ENCODE peak calls at places on chromosomes 3 and 15, in five cellular contexts. One of them, this sample, is unnamed.

GRCh38 chr3:177498037-177498857 is 301.0 kb upstream of the TBL1XR1 start:
- DNase-seq in LoVo: peak
- DNase-seq in pulmonary artery endothelial cell: no peak
- DNase-seq in uterus: no peak
- DNase-seq in activated CD4-positive, alpha-beta T cell treated with anti-CD3 and anti-CD28 coated beads, Interleukin-2, amount 50 U/mL, for 1 hour: no peak
- DNase-seq in this sample: peak

GRCh38 chr3:10824468-10824867 is 8.4 kb downstream of the SLC6A11 start:
- DNase-seq in LoVo: no peak
- DNase-seq in pulmonary artery endothelial cell: no peak
- DNase-seq in uterus: no peak
- DNase-seq in activated CD4-positive, alpha-beta T cell treated with anti-CD3 and anti-CD28 coated beads, Interleukin-2, amount 50 U/mL, for 1 hour: no peak
- DNase-seq in this sample: no peak

GRCh38 chr3:124530916-124531315 is 199.3 kb upstream of the UMPS start:
- DNase-seq in LoVo: no peak
- DNase-seq in pulmonary artery endothelial cell: no peak
- DNase-seq in uterus: no peak
- DNase-seq in activated CD4-positive, alpha-beta T cell treated with anti-CD3 and anti-CD28 coated beads, Interleukin-2, amount 50 U/mL, for 1 hour: no peak
- DNase-seq in this sample: no peak

GRCh38 chr15:70101459-70102113 is 3.9 kb upstream of the TLE3 start:
- DNase-seq in LoVo: peak
- DNase-seq in pulmonary artery endothelial cell: peak
- DNase-seq in uterus: peak
- DNase-seq in activated CD4-positive, alpha-beta T cell treated with anti-CD3 and anti-CD28 coated beads, Interleukin-2, amount 50 U/mL, for 1 hour: no peak
- DNase-seq in this sample: peak

GRCh38 chr3:9196009-9196408 is 53.4 kb downstream of the SRGAP3 start:
- DNase-seq in LoVo: no peak
- DNase-seq in pulmonary artery endothelial cell: no peak
- DNase-seq in uterus: no peak
- DNase-seq in activated CD4-positive, alpha-beta T cell treated with anti-CD3 and anti-CD28 coated beads, Interleukin-2, amount 50 U/mL, for 1 hour: no peak
- DNase-seq in this sample: no peak

GRCh38 chr15:98730860-98731711 is 82.7 kb downstream of the IGF1R start:
- DNase-seq in LoVo: no peak
- DNase-seq in pulmonary artery endothelial cell: no peak
- DNase-seq in uterus: no peak
- DNase-seq in activated CD4-positive, alpha-beta T cell treated with anti-CD3 and anti-CD28 coated beads, Interleukin-2, amount 50 U/mL, for 1 hour: no peak
- DNase-seq in this sample: no peak

GRCh38 chr15:84685304-84685703 is 27.3 kb upstream of the NMB start:
- DNase-seq in LoVo: peak
- DNase-seq in pulmonary artery endothelial cell: no peak
- DNase-seq in uterus: no peak
- DNase-seq in activated CD4-positive, alpha-beta T cell treated with anti-CD3 and anti-CD28 coated beads, Interleukin-2, amount 50 U/mL, for 1 hour: no peak
- DNase-seq in this sample: peak

GRCh38 chr15:75420698-75421097 is 30.8 kb downstream of the SIN3A start:
- DNase-seq in LoVo: no peak
- DNase-seq in pulmonary artery endothelial cell: no peak
- DNase-seq in uterus: no peak
- DNase-seq in activated CD4-positive, alpha-beta T cell treated with anti-CD3 and anti-CD28 coated beads, Interleukin-2, amount 50 U/mL, for 1 hour: no peak
- DNase-seq in this sample: no peak

GRCh38 chr3:8503461-8503860 is 1.8 kb downstream of the LMCD1 start:
- DNase-seq in LoVo: no peak
- DNase-seq in pulmonary artery endothelial cell: no peak
- DNase-seq in uterus: no peak
- DNase-seq in activated CD4-positive, alpha-beta T cell treated with anti-CD3 and anti-CD28 coated beads, Interleukin-2, amount 50 U/mL, for 1 hour: no peak
- DNase-seq in this sample: no peak

GRCh38 chr15:28001641-28002040 is 97.5 kb downstream of the OCA2 start:
- DNase-seq in LoVo: no peak
- DNase-seq in pulmonary artery endothelial cell: no peak
- DNase-seq in uterus: no peak
- DNase-seq in activated CD4-positive, alpha-beta T cell treated with anti-CD3 and anti-CD28 coated beads, Interleukin-2, amount 50 U/mL, for 1 hour: no peak
- DNase-seq in this sample: no peak

GRCh38 chr15:64985382-64986033 is 4.2 kb downstream of the SPG21 start:
- DNase-seq in LoVo: no peak
- DNase-seq in pulmonary artery endothelial cell: no peak
- DNase-seq in uterus: no peak
- DNase-seq in activated CD4-positive, alpha-beta T cell treated with anti-CD3 and anti-CD28 coated beads, Interleukin-2, amount 50 U/mL, for 1 hour: no peak
- DNase-seq in this sample: no peak

GRCh38 chr3:58559586-58559985 is 17.6 kb downstream of the FAM107A start:
- DNase-seq in LoVo: no peak
- DNase-seq in pulmonary artery endothelial cell: no peak
- DNase-seq in uterus: no peak
- DNase-seq in activated CD4-positive, alpha-beta T cell treated with anti-CD3 and anti-CD28 coated beads, Interleukin-2, amount 50 U/mL, for 1 hour: no peak
- DNase-seq in this sample: no peak

GRCh38 chr15:40281057-40281850 is 1.6 kb downstream of the ANKRD63 start:
- DNase-seq in LoVo: no peak
- DNase-seq in pulmonary artery endothelial cell: no peak
- DNase-seq in uterus: no peak
- DNase-seq in activated CD4-positive, alpha-beta T cell treated with anti-CD3 and anti-CD28 coated beads, Interleukin-2, amount 50 U/mL, for 1 hour: no peak
- DNase-seq in this sample: no peak

GRCh38 chr15:69088300-69088965 is 72.0 kb upstream of the GLCE start:
- DNase-seq in LoVo: no peak
- DNase-seq in pulmonary artery endothelial cell: no peak
- DNase-seq in uterus: no peak
- DNase-seq in activated CD4-positive, alpha-beta T cell treated with anti-CD3 and anti-CD28 coated beads, Interleukin-2, amount 50 U/mL, for 1 hour: no peak
- DNase-seq in this sample: no peak

GRCh38 chr15:74449643-74450205 is 11.2 kb downstream of the UBL7 start:
- DNase-seq in LoVo: no peak
- DNase-seq in pulmonary artery endothelial cell: no peak
- DNase-seq in uterus: no peak
- DNase-seq in activated CD4-positive, alpha-beta T cell treated with anti-CD3 and anti-CD28 coated beads, Interleukin-2, amount 50 U/mL, for 1 hour: no peak
- DNase-seq in this sample: no peak

GRCh38 chr15:92954578-92954977 is 54.5 kb downstream of the CHD2 start:
- DNase-seq in LoVo: no peak
- DNase-seq in pulmonary artery endothelial cell: no peak
- DNase-seq in uterus: no peak
- DNase-seq in activated CD4-positive, alpha-beta T cell treated with anti-CD3 and anti-CD28 coated beads, Interleukin-2, amount 50 U/mL, for 1 hour: no peak
- DNase-seq in this sample: peak

GRCh38 chr3:20047341-20047779 is 7.1 kb downstream of the KAT2B start:
- DNase-seq in LoVo: peak
- DNase-seq in pulmonary artery endothelial cell: no peak
- DNase-seq in uterus: no peak
- DNase-seq in activated CD4-positive, alpha-beta T cell treated with anti-CD3 and anti-CD28 coated beads, Interleukin-2, amount 50 U/mL, for 1 hour: no peak
- DNase-seq in this sample: no peak

GRCh38 chr15:101528108-101528916 is 38.8 kb upstream of the PCSK6 start:
- DNase-seq in LoVo: peak
- DNase-seq in pulmonary artery endothelial cell: no peak
- DNase-seq in uterus: peak
- DNase-seq in activated CD4-positive, alpha-beta T cell treated with anti-CD3 and anti-CD28 coated beads, Interleukin-2, amount 50 U/mL, for 1 hour: no peak
- DNase-seq in this sample: peak

GRCh38 chr3:48016336-48016973 is at the start of gene MAP4:
- DNase-seq in LoVo: no peak
- DNase-seq in pulmonary artery endothelial cell: no peak
- DNase-seq in uterus: no peak
- DNase-seq in activated CD4-positive, alpha-beta T cell treated with anti-CD3 and anti-CD28 coated beads, Interleukin-2, amount 50 U/mL, for 1 hour: no peak
- DNase-seq in this sample: no peak

GRCh38 chr3:49668414-49668797 is 5.7 kb upstream of the APEH start:
- DNase-seq in LoVo: no peak
- DNase-seq in pulmonary artery endothelial cell: no peak
- DNase-seq in uterus: no peak
- DNase-seq in activated CD4-positive, alpha-beta T cell treated with anti-CD3 and anti-CD28 coated beads, Interleukin-2, amount 50 U/mL, for 1 hour: no peak
- DNase-seq in this sample: peak

GRCh38 chr3:148147896-148148295 is 549.8 kb upstream of the AGTR1 start:
- DNase-seq in LoVo: no peak
- DNase-seq in pulmonary artery endothelial cell: no peak
- DNase-seq in uterus: no peak
- DNase-seq in activated CD4-positive, alpha-beta T cell treated with anti-CD3 and anti-CD28 coated beads, Interleukin-2, amount 50 U/mL, for 1 hour: no peak
- DNase-seq in this sample: no peak

GRCh38 chr3:36606871-36607765 is 157.2 kb downstream of the DCLK3 start:
- DNase-seq in LoVo: no peak
- DNase-seq in pulmonary artery endothelial cell: no peak
- DNase-seq in uterus: no peak
- DNase-seq in activated CD4-positive, alpha-beta T cell treated with anti-CD3 and anti-CD28 coated beads, Interleukin-2, amount 50 U/mL, for 1 hour: no peak
- DNase-seq in this sample: no peak

GRCh38 chr3:78986702-78987101 is 781.1 kb downstream of the ROBO1 start:
- DNase-seq in LoVo: no peak
- DNase-seq in pulmonary artery endothelial cell: no peak
- DNase-seq in uterus: no peak
- DNase-seq in activated CD4-positive, alpha-beta T cell treated with anti-CD3 and anti-CD28 coated beads, Interleukin-2, amount 50 U/mL, for 1 hour: no peak
- DNase-seq in this sample: no peak

GRCh38 chr3:152299243-152299976 is 30.7 kb downstream of the MBNL1 start:
- DNase-seq in LoVo: no peak
- DNase-seq in pulmonary artery endothelial cell: no peak
- DNase-seq in uterus: no peak
- DNase-seq in activated CD4-positive, alpha-beta T cell treated with anti-CD3 and anti-CD28 coated beads, Interleukin-2, amount 50 U/mL, for 1 hour: peak
- DNase-seq in this sample: no peak

GRCh38 chr3:144344925-144345548 is 373.4 kb downstream of the DIPK2A start:
- DNase-seq in LoVo: no peak
- DNase-seq in pulmonary artery endothelial cell: no peak
- DNase-seq in uterus: no peak
- DNase-seq in activated CD4-positive, alpha-beta T cell treated with anti-CD3 and anti-CD28 coated beads, Interleukin-2, amount 50 U/mL, for 1 hour: no peak
- DNase-seq in this sample: no peak

GRCh38 chr3:51681453-51681852 is 10.4 kb downstream of the TEX264 start:
- DNase-seq in LoVo: no peak
- DNase-seq in pulmonary artery endothelial cell: no peak
- DNase-seq in uterus: no peak
- DNase-seq in activated CD4-positive, alpha-beta T cell treated with anti-CD3 and anti-CD28 coated beads, Interleukin-2, amount 50 U/mL, for 1 hour: peak
- DNase-seq in this sample: no peak

GRCh38 chr3:174342941-174343431 is 516.1 kb upstream of the NAALADL2 start:
- DNase-seq in LoVo: no peak
- DNase-seq in pulmonary artery endothelial cell: no peak
- DNase-seq in uterus: no peak
- DNase-seq in activated CD4-positive, alpha-beta T cell treated with anti-CD3 and anti-CD28 coated beads, Interleukin-2, amount 50 U/mL, for 1 hour: no peak
- DNase-seq in this sample: no peak

GRCh38 chr15:51348688-51349087 is 7.2 kb downstream of the GLDN start:
- DNase-seq in LoVo: no peak
- DNase-seq in pulmonary artery endothelial cell: no peak
- DNase-seq in uterus: no peak
- DNase-seq in activated CD4-positive, alpha-beta T cell treated with anti-CD3 and anti-CD28 coated beads, Interleukin-2, amount 50 U/mL, for 1 hour: no peak
- DNase-seq in this sample: no peak

GRCh38 chr3:159266779-159267178 is 464.9 kb downstream of the MFSD1 start:
- DNase-seq in LoVo: no peak
- DNase-seq in pulmonary artery endothelial cell: no peak
- DNase-seq in uterus: no peak
- DNase-seq in activated CD4-positive, alpha-beta T cell treated with anti-CD3 and anti-CD28 coated beads, Interleukin-2, amount 50 U/mL, for 1 hour: no peak
- DNase-seq in this sample: peak

GRCh38 chr3:181690769-181691168 is 21.0 kb upstream of the SOX2 start:
- DNase-seq in LoVo: no peak
- DNase-seq in pulmonary artery endothelial cell: no peak
- DNase-seq in uterus: no peak
- DNase-seq in activated CD4-positive, alpha-beta T cell treated with anti-CD3 and anti-CD28 coated beads, Interleukin-2, amount 50 U/mL, for 1 hour: no peak
- DNase-seq in this sample: no peak

This sample was measured in A549.